ENCODE peak calls at places on chromosomes 7 and 10, in six cellular contexts. F is pancreas; O is myocyte; A is posterior vena cava; Y is prostate gland; N is effector memory CD8-positive, alpha-beta T cell. C is an unnamed sample.

GRCh38 chr10:115606081-115606480 is 512.9 kb downstream of the ATRNL1 start:
- DNase-seq in F (no peak), O (no peak), A (no peak), Y (no peak), N (no peak), C (no peak)

GRCh38 chr7:5510426-5511045 is 86.9 kb upstream of the TNRC18 start:
- DNase-seq in F (no peak), O (no peak), A (no peak), Y (no peak), N (no peak), C (no peak)

GRCh38 chr7:74501298-74501697 is 47.6 kb downstream of the GTF2IRD1 start:
- DNase-seq in F (peak; percentile 91), O (no peak), A (no peak), Y (peak; percentile 70), N (no peak), C (no peak)

GRCh38 chr7:113087278-113087998 is 811 bp upstream of the GPR85 start:
- DNase-seq in F (no peak), O (peak; percentile 89), A (no peak), Y (no peak), N (no peak), C (no peak)

GRCh38 chr7:122092964-122093797 is 50.9 kb downstream of the AASS start:
- DNase-seq in F (peak; percentile 37), O (peak; percentile 86), A (peak; percentile 81), Y (peak; percentile 46), N (peak; percentile 2), C (peak; percentile 28)

GRCh38 chr10:124517466-124517865 is 55.8 kb downstream of the LHPP start:
- DNase-seq in F (no peak), O (no peak), A (peak; percentile 62), Y (no peak), N (no peak), C (no peak)

GRCh38 chr10:119355930-119356329 is 148.6 kb downstream of the GRK5 start:
- DNase-seq in F (no peak), O (no peak), A (no peak), Y (no peak), N (no peak), C (no peak)

GRCh38 chr7:147279951-147280350 is 1163.3 kb downstream of the CNTNAP2 start:
- DNase-seq in F (no peak), O (no peak), A (no peak), Y (no peak), N (no peak), C (no peak)

GRCh38 chr10:70317272-70317942 is 33.6 kb upstream of the NPFFR1 start:
- DNase-seq in F (no peak), O (no peak), A (no peak), Y (no peak), N (no peak), C (no peak)

GRCh38 chr10:12605580-12606405 is 256.4 kb downstream of the CAMK1D start:
- DNase-seq in F (peak; percentile 93), O (peak; percentile 93), A (peak; percentile 88), Y (peak; percentile 96), N (peak; percentile 23), C (peak; percentile 77)

GRCh38 chr7:132915652-132916051 is 166.2 kb downstream of the CHCHD3 start:
- DNase-seq in F (no peak), O (no peak), A (no peak), Y (no peak), N (no peak), C (no peak)

GRCh38 chr7:98418636-98419315 is 17.9 kb upstream of the BAIAP2L1 start:
- DNase-seq in F (peak; percentile 86), O (peak; percentile 76), A (no peak), Y (no peak), N (no peak), C (no peak)

GRCh38 chr10:70909326-70909935 is 21.1 kb upstream of the PCBD1 start:
- DNase-seq in F (no peak), O (no peak), A (peak; percentile 45), Y (no peak), N (no peak), C (no peak)

GRCh38 chr7:159144756-159145543 is at the start of gene VIPR2:
- DNase-seq in F (peak; percentile 50), O (no peak), A (peak; percentile 87), Y (peak; percentile 33), N (peak; percentile 11), C (no peak)

GRCh38 chr7:132321387-132321786 is 254.9 kb downstream of the PLXNA4 start:
- DNase-seq in F (no peak), O (peak; percentile 1), A (no peak), Y (no peak), N (no peak), C (no peak)

GRCh38 chr7:104230606-104231005 is 22.8 kb upstream of the ORC5 start:
- DNase-seq in F (no peak), O (peak; percentile 87), A (no peak), Y (no peak), N (no peak), C (no peak)

GRCh38 chr10:13852872-13853271 is 266.1 kb downstream of the PRPF18 start:
- DNase-seq in F (no peak), O (no peak), A (no peak), Y (no peak), N (no peak), C (no peak)

GRCh38 chr7:117019786-117020604 is 66.7 kb downstream of the ST7 start:
- DNase-seq in F (peak; percentile 37), O (peak; percentile 67), A (peak; percentile 67), Y (peak; percentile 61), N (no peak), C (no peak)

GRCh38 chr7:70556761-70557160 is 575.2 kb upstream of the GALNT17 start:
- DNase-seq in F (no peak), O (no peak), A (no peak), Y (no peak), N (no peak), C (no peak)

GRCh38 chr7:27146491-27147210 is 923 bp downstream of the HOXA6 start:
- DNase-seq in F (no peak), O (no peak), A (no peak), Y (no peak), N (no peak), C (no peak)

GRCh38 chr7:128032605-128033235 is 1.5 kb upstream of the LRRC4 start:
- DNase-seq in F (no peak), O (no peak), A (no peak), Y (no peak), N (no peak), C (no peak)

GRCh38 chr7:96547371-96547811 is 162.3 kb downstream of the SEM1 start:
- DNase-seq in F (no peak), O (no peak), A (no peak), Y (no peak), N (no peak), C (no peak)

GRCh38 chr7:25391295-25391861 is 163.1 kb upstream of the NPVF start:
- DNase-seq in F (no peak), O (peak; percentile 33), A (no peak), Y (no peak), N (no peak), C (no peak)

GRCh38 chr10:6065406-6065805 is 3.2 kb upstream of the IL2RA start:
- DNase-seq in F (no peak), O (no peak), A (peak; percentile 20), Y (no peak), N (no peak), C (no peak)

GRCh38 chr7:7761340-7761973 is 43.0 kb upstream of the RPA3 start:
- DNase-seq in F (no peak), O (peak; percentile 84), A (no peak), Y (no peak), N (no peak), C (peak; percentile 64)

GRCh38 chr10:103834436-103835095 is 20.8 kb downstream of the SH3PXD2A start:
- DNase-seq in F (no peak), O (peak; percentile 54), A (no peak), Y (no peak), N (no peak), C (no peak)

GRCh38 chr7:140044251-140044650 is 18.5 kb downstream of the PARP12 start:
- DNase-seq in F (no peak), O (no peak), A (no peak), Y (no peak), N (no peak), C (no peak)

GRCh38 chr10:23037561-23037960 is 57.8 kb upstream of the MSRB2 start:
- DNase-seq in F (no peak), O (no peak), A (no peak), Y (no peak), N (no peak), C (no peak)

GRCh38 chr10:89502556-89502955 is 32.8 kb downstream of the SLC16A12 start:
- DNase-seq in F (no peak), O (peak; percentile 79), A (no peak), Y (no peak), N (no peak), C (no peak)

GRCh38 chr10:100996678-100997363 is 2.8 kb upstream of the LZTS2 start:
- DNase-seq in F (peak; percentile 43), O (peak; percentile 48), A (no peak), Y (no peak), N (peak; percentile 13), C (no peak)

GRCh38 chr7:1229334-1229935 is 3.2 kb upstream of the UNCX start:
- DNase-seq in F (no peak), O (no peak), A (no peak), Y (no peak), N (no peak), C (no peak)

GRCh38 chr7:151757274-151757673 is 119.6 kb downstream of the PRKAG2 start:
- DNase-seq in F (no peak), O (peak; percentile 65), A (no peak), Y (no peak), N (no peak), C (no peak)

GRCh38 chr7:36949711-36950600 is 225.7 kb upstream of the AOAH start:
- DNase-seq in F (no peak), O (no peak), A (no peak), Y (peak; percentile 55), N (no peak), C (peak; percentile 5)

C was measured in AML-193.